ENCODE peak calls at places on chromosomes 1 and 21, in nine cellular contexts. J is astrocyte, O is fibroblast of lung, W is neural progenitor cell, C is hepatocyte, V is endothelial cell of umbilical vein, N is PC-3, L is GM23338, X is SK-N-MC. M is an unnamed sample.

GRCh38 chr21:20720623-20721022 is 277.6 kb upstream of the NCAM2 start:
- DNase-seq in X (no peak), O (peak), J (peak), N (peak), C (no peak), W (no peak), V (no peak), L (no peak), M (no peak)

GRCh38 chr1:109762821-109763645 is 690 bp downstream of the EPS8L3 start:
- DNase-seq in L (no peak), X (no peak), J (peak), O (peak), W (no peak), C (peak), N (peak), V (peak), M (peak)

GRCh38 chr1:90579212-90579802 is 137.8 kb downstream of the BARHL2 start:
- DNase-seq in O (peak), J (peak), X (peak), L (peak), V (peak), C (peak), N (peak), W (peak), M (peak)

GRCh38 chr1:198121058-198121829 is 35.6 kb upstream of the NEK7 start:
- DNase-seq in N (peak), O (peak), V (peak), X (no peak), W (no peak), L (no peak), J (peak), C (no peak), M (peak)

GRCh38 chr21:18384771-18385170 is 18.8 kb downstream of the TMPRSS15 start:
- DNase-seq in L (peak), W (peak), X (no peak), N (peak), J (no peak), C (peak), O (no peak), V (peak), M (peak)

GRCh38 chr1:180976958-180977357 is 45.7 kb downstream of the STX6 start:
- DNase-seq in O (no peak), W (no peak), V (no peak), X (no peak), L (no peak), C (no peak), J (no peak), N (no peak), M (no peak)

GRCh38 chr1:202187040-202187671 is 6.4 kb upstream of the LGR6 start:
- DNase-seq in C (no peak), N (no peak), W (no peak), X (no peak), O (no peak), J (no peak), L (no peak), V (no peak), M (no peak)

GRCh38 chr1:9149837-9150581 is 21.1 kb upstream of the GPR157 start:
- DNase-seq in V (no peak), W (no peak), L (no peak), J (no peak), C (no peak), O (no peak), X (no peak), N (no peak), M (no peak)

GRCh38 chr1:84208935-84209334 is 64.9 kb downstream of the PRKACB start:
- DNase-seq in L (no peak), N (peak), X (no peak), C (no peak), O (no peak), W (no peak), J (peak), V (peak), M (no peak)

GRCh38 chr1:24308365-24309015 is 10.7 kb upstream of the GRHL3 start:
- DNase-seq in J (no peak), N (peak), L (peak), W (peak), X (no peak), C (no peak), V (no peak), O (peak), M (peak)

GRCh38 chr1:59123081-59123675 is 173.7 kb upstream of the FGGY start:
- DNase-seq in N (no peak), C (no peak), L (no peak), J (peak), V (no peak), X (no peak), W (no peak), O (no peak), M (peak)

GRCh38 chr1:109821831-109822745 is 58.4 kb upstream of the EPS8L3 start:
- DNase-seq in L (no peak), C (no peak), X (no peak), O (peak), W (no peak), J (peak), V (no peak), N (peak), M (peak)

GRCh38 chr1:207848234-207848633 is 62.7 kb downstream of the CD34 start:
- DNase-seq in O (peak), L (no peak), C (peak), V (peak), X (no peak), W (no peak), J (peak), N (peak), M (peak)

GRCh38 chr1:231200417-231201031 is 38.7 kb downstream of the TRIM67 start:
- DNase-seq in W (no peak), V (no peak), L (no peak), J (peak), C (peak), X (no peak), O (peak), N (no peak), M (peak)

GRCh38 chr1:153387001-153387400 is 3.9 kb downstream of the S100A8 start:
- DNase-seq in C (no peak), J (no peak), V (no peak), W (no peak), N (no peak), O (no peak), L (no peak), X (no peak), M (no peak)

GRCh38 chr1:50209749-50210148 is 101.0 kb downstream of the ELAVL4 start:
- DNase-seq in O (no peak), L (no peak), W (no peak), J (no peak), N (no peak), C (no peak), X (no peak), V (no peak), M (no peak)

GRCh38 chr1:67722292-67722944 is 37.4 kb downstream of the GADD45A start:
- DNase-seq in O (peak), N (no peak), V (no peak), W (no peak), C (no peak), X (no peak), J (peak), L (no peak), M (peak)

GRCh38 chr1:220235462-220235861 is 36.8 kb downstream of the RAB3GAP2 start:
- DNase-seq in O (no peak), C (no peak), W (no peak), X (no peak), L (no peak), N (peak), J (no peak), V (no peak), M (no peak)

GRCh38 chr1:47244339-47244862 is 12.4 kb upstream of the TAL1 start:
- DNase-seq in J (no peak), O (no peak), V (no peak), L (no peak), C (no peak), W (no peak), X (no peak), N (no peak), M (no peak)

GRCh38 chr1:6471086-6471841 is 5.3 kb upstream of the TNFRSF25 start:
- DNase-seq in C (no peak), X (no peak), W (no peak), N (no peak), L (peak), J (no peak), O (no peak), V (no peak), M (no peak)

GRCh38 chr21:35394049-35394448 is 344.9 kb upstream of the RUNX1 start:
- DNase-seq in N (no peak), V (no peak), O (no peak), C (no peak), X (no peak), J (no peak), W (no peak), L (no peak), M (no peak)

GRCh38 chr21:42463861-42464515 is 32.0 kb downstream of the RSPH1 start:
- DNase-seq in X (no peak), L (peak), C (no peak), J (peak), N (peak), W (no peak), V (peak), O (peak), M (peak)

GRCh38 chr1:204255966-204256365 is 42.2 kb upstream of the GOLT1A start:
- DNase-seq in N (no peak), C (no peak), X (no peak), J (peak), L (peak), W (no peak), V (peak), O (peak), M (peak)

GRCh38 chr1:58946390-58946789 is 162.5 kb upstream of the JUN start:
- DNase-seq in N (no peak), C (no peak), W (no peak), O (no peak), X (no peak), L (no peak), V (no peak), J (no peak), M (no peak)

GRCh38 chr1:74579425-74579824 is 67.0 kb upstream of the LRRC53 start:
- DNase-seq in L (no peak), O (no peak), W (no peak), C (no peak), J (no peak), N (no peak), X (no peak), V (no peak), M (no peak)

GRCh38 chr1:241499910-241500309 is 19.6 kb downstream of the FH start:
- DNase-seq in V (peak), L (peak), X (no peak), C (peak), W (peak), J (peak), N (peak), O (peak), M (peak)

GRCh38 chr21:27954806-27955205 is 987.9 kb upstream of the ADAMTS5 start:
- DNase-seq in W (no peak), X (peak), O (peak), J (peak), C (peak), V (no peak), L (peak), N (no peak), M (peak)

GRCh38 chr1:35894183-35894582 is 11.2 kb downstream of the AGO1 start:
- DNase-seq in N (no peak), W (no peak), O (peak), J (peak), C (no peak), V (no peak), X (no peak), L (no peak), M (no peak)

GRCh38 chr1:7579016-7579415 is 192.1 kb upstream of the VAMP3 start:
- DNase-seq in J (no peak), X (no peak), W (no peak), C (no peak), O (no peak), V (no peak), L (no peak), N (no peak), M (no peak)

GRCh38 chr1:46413596-46413985 is 19.5 kb downstream of the FAAH start:
- DNase-seq in V (no peak), N (no peak), L (peak), C (no peak), O (no peak), J (no peak), X (no peak), W (peak), M (peak)

DNA sequence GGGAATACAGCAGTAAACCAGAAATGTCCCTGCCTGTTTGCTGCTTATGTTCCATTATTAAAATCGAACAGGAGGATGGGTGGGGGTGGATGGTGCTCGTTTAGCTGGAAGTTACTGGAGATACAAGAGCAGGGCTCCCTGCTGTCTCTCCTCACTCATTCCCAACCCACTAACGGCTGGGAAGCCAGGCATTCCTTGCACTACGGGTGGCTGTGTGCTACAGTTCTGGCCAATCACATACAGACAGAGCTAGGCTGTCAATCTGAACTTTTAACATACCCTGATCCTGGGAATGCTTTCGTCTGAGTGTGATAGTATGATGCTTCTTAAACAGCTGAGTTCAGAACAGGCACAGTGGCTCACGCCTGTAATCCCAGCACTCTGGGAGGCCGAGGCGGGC is 7.0 kb downstream of the SIPA1L2 start:
- DNase-seq in V (no peak), J (no peak), O (no peak), C (peak), W (peak), X (no peak), N (no peak), L (peak), M (no peak)
- TF ChIP-seq EZH2 in V (no peak), J (no peak), O (no peak), C (no peak), W (no peak), X (no peak), N (no peak), L (no peak), M (no peak)

GRCh38 chr1:206117151-206117948 is at the start of gene AVPR1B:
- DNase-seq in J (peak), O (peak), L (peak), W (peak), C (peak), X (no peak), V (peak), N (peak), M (peak)
- TF ChIP-seq EZH2 in J (no peak), O (peak), L (no peak), W (peak), C (no peak), X (no peak), V (peak), N (peak), M (no peak)

GRCh38 chr1:22141493-22141892 is 1.4 kb downstream of the WNT4 start:
- DNase-seq in N (no peak), C (no peak), O (no peak), W (peak), V (no peak), L (no peak), J (no peak), X (no peak), M (peak)

GRCh38 chr1:22142315-22143064 is 407 bp downstream of the WNT4 start:
- DNase-seq in N (peak), C (peak), V (peak), L (peak), W (peak), X (no peak), J (no peak), O (no peak), M (peak)

GRCh38 chr1:22143065-22143514 is at the start of gene WNT4:
- DNase-seq in O (no peak), C (peak), N (peak), L (peak), X (no peak), J (peak), V (no peak), W (peak), M (peak)

GRCh38 chr1:22141948-22142314 is 966 bp downstream of the WNT4 start:
- DNase-seq in V (no peak), C (peak), J (no peak), N (peak), W (peak), O (no peak), L (peak), X (no peak), M (peak)

GRCh38 chr1:22143586-22144033 is 713 bp upstream of the WNT4 start:
- DNase-seq in C (no peak), L (peak), W (peak), V (no peak), N (peak), X (no peak), J (no peak), O (no peak), M (peak)
- TF ChIP-seq EZH2 in C (no peak), L (no peak), W (peak), V (peak), N (no peak), X (no peak), J (peak), O (no peak), M (no peak)

DNA sequence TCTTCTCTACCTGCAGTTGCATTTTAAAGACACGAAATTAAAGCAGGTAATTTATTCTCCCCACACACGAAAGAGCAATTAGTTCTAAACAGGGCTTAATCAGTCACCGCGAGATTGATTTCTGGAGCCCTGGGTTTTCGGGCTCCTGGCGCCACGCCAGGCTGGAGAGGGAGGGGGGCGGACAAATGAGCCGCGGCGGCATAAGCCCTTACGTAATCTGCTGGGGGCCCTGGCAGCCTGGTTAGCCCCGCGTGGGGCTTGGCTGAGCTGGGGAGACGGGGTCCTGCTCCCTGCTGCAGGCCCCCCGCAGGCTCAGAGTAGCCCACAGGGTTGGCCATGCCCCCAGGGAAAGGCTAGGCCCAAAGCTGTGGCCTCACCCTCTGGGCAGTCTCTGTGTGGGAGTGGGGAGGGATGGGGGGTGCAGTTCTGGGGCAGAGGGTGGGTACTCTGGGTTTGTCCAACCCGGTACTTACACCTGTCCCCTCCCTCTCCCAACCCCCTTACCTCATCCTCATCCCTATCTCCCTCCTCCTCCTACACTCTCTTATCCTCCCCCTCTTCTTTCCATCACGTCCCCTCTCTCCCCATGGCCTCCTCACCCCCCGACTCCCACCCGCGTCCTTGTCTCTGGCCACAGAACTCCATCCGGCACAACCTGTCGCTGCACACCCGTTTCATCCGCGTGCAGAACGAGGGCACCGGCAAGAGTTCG is 19.9 kb downstream of the FOXO6 start:
- DNase-seq in W (peak), O (no peak), J (no peak), L (no peak), N (no peak), X (no peak), C (peak), V (no peak), M (peak)
- TF ChIP-seq EZH2 in W (no peak), O (no peak), J (peak), L (peak), N (no peak), X (no peak), C (peak), V (no peak), M (no peak)

GRCh38 chr1:156625436-156626078 is 6.3 kb downstream of the HAPLN2 start:
- DNase-seq in J (no peak), O (peak), X (no peak), N (peak), W (peak), L (peak), C (peak), V (peak), M (peak)

GRCh38 chr1:156626079-156626438 is 6.8 kb downstream of the HAPLN2 start:
- DNase-seq in N (no peak), C (no peak), J (no peak), V (no peak), L (no peak), X (no peak), O (no peak), W (no peak), M (no peak)

GRCh38 chr1:156623946-156624813 is 5.0 kb downstream of the HAPLN2 start:
- DNase-seq in J (no peak), O (peak), W (peak), V (peak), L (peak), C (peak), X (no peak), N (peak), M (peak)

GRCh38 chr1:156622581-156623297 is 3.5 kb downstream of the HAPLN2 start:
- DNase-seq in W (no peak), X (no peak), O (no peak), N (no peak), L (no peak), V (no peak), J (no peak), C (no peak), M (no peak)

GRCh38 chr1:156624814-156625435 is 5.7 kb downstream of the HAPLN2 start:
- DNase-seq in C (no peak), V (no peak), N (no peak), X (no peak), L (peak), J (no peak), W (peak), O (no peak), M (no peak)
- TF ChIP-seq EZH2 in C (peak), V (peak), N (peak), X (no peak), L (peak), J (peak), W (peak), O (peak), M (no peak)

GRCh38 chr1:93584238-93585003 is 97.2 kb downstream of the BCAR3 start:
- DNase-seq in J (no peak), N (no peak), C (peak), X (peak), V (no peak), O (no peak), W (no peak), L (no peak), M (peak)

GRCh38 chr1:93578911-93579825 is 102.5 kb downstream of the BCAR3 start:
- DNase-seq in C (no peak), X (no peak), L (no peak), O (no peak), V (no peak), N (no peak), W (no peak), J (no peak), M (no peak)

GRCh38 chr1:93579891-93580290 is 101.7 kb downstream of the BCAR3 start:
- DNase-seq in N (peak), C (peak), W (no peak), J (peak), O (peak), V (peak), X (no peak), L (no peak), M (peak)

GRCh38 chr1:93585059-93585966 is 96.3 kb downstream of the BCAR3 start:
- DNase-seq in O (no peak), V (no peak), L (no peak), N (peak), J (no peak), X (no peak), W (no peak), C (peak), M (peak)

DNA sequence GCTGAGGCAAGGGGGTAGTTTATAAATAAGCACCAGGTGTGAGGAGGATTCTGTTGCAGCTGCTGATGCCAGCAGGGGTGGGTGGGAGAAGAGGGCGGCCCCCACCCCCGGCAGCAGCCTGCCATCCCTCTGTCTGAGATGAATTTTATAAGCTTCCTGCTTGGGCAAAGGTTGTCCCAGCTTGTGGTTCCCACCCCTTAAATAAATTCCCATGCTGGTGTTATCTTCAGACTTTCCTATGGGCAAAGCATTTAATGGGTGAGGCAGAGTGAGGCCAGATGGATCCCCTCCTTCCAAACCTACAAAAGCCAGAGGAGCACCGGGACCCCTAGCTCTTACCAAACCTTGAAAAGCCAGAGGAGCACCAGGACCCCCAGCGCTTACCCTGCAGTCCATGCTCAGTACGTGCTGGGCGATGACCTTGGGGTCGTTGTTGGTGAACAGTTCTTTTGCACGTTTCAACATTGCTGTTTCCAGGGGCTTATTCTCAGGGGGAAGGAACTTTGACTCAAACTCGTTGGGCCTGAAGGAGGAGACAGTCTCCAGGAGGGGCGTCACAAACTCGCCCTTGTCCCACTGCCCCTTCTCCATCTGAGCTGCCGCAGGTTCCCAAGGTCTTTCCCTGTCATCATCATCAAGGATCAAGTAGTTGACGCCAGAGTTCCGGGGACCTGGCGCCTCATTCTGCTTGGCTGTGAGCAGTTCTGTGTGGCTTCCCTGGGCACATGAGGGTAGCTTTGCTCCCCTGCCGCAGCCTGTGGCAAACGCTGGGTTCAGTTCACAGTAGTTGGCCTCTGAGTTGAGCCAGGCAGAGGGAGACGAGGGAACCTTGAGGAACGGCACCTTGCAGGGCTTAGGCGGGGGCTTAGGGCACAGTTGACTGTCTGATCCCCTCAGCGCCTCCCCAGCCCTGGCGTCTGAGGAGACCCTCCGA is 99.5 kb downstream of the BCAR3 start:
- DNase-seq in C (peak), X (no peak), N (no peak), V (no peak), O (no peak), W (no peak), L (no peak), J (no peak), M (no peak)
- TF ChIP-seq EZH2 in C (no peak), X (no peak), N (no peak), V (no peak), O (no peak), W (no peak), L (no peak), J (no peak), M (no peak)